ENCODE peak calls at places on chromosomes 3 and 15, in five cellular contexts. U is neural crest cell, M is HFFc6, E is SK-N-SH, C is T-helper 1 cell. F is an unnamed sample.

GRCh38 chr3:42502429-42503250 is at the start of gene VIPR1:
- DNase-seq in M (no peak), C (peak; percentile 90), E (peak; percentile 92), U (peak; percentile 42), F (peak; percentile 91)

GRCh38 chr3:46369675-46370132 is 1.0 kb upstream of the CCR5 start:
- DNase-seq in E (no peak), C (no peak), U (no peak), M (no peak), F (no peak)

GRCh38 chr3:176692172-176692923 is 504.9 kb downstream of the TBL1XR1 start:
- DNase-seq in M (no peak), E (no peak), U (no peak), C (no peak), F (no peak)

GRCh38 chr3:165642761-165643432 is 194.3 kb downstream of the BCHE start:
- DNase-seq in E (no peak), M (peak; percentile 98), C (no peak), U (no peak), F (no peak)

GRCh38 chr15:45521596-45522167 is 873 bp downstream of the SLC30A4 start:
- DNase-seq in C (no peak), E (no peak), M (no peak), U (no peak), F (peak; percentile 38)

GRCh38 chr15:73368301-73369072 is at the start of gene HCN4:
- DNase-seq in U (peak; percentile 42), C (no peak), M (no peak), E (peak; percentile 81), F (no peak)

GRCh38 chr15:83323296-83323711 is 38.8 kb upstream of the BNC1 start:
- DNase-seq in C (no peak), E (peak; percentile 4), U (no peak), M (peak; percentile 91), F (no peak)

GRCh38 chr3:69499899-69500316 is 114.0 kb upstream of the FRMD4B start:
- DNase-seq in U (no peak), M (no peak), E (no peak), C (no peak), F (no peak)

GRCh38 chr15:55915876-55916567 is 77.4 kb downstream of the NEDD4 start:
- DNase-seq in M (peak; percentile 28), C (no peak), U (no peak), E (no peak), F (no peak)

GRCh38 chr15:44812029-44812517 is 75.7 kb downstream of the TRIM69 start:
- DNase-seq in E (no peak), C (no peak), U (no peak), M (no peak), F (no peak)

GRCh38 chr15:40471778-40472130 is 970 bp downstream of the CHST14 start:
- DNase-seq in C (no peak), M (peak; percentile 16), U (no peak), E (no peak), F (no peak)

GRCh38 chr3:150761831-150762661 is 923 bp downstream of the SIAH2 start:
- DNase-seq in C (no peak), U (peak; percentile 14), M (peak; percentile 57), E (peak; percentile 53), F (no peak)

GRCh38 chr3:24539699-24540098 is 45.0 kb upstream of the THRB start:
- DNase-seq in E (no peak), U (no peak), C (no peak), M (no peak), F (no peak)

GRCh38 chr3:43773273-43774104 is 82.8 kb downstream of the ABHD5 start:
- DNase-seq in E (peak; percentile 65), M (no peak), U (no peak), C (no peak), F (no peak)

GRCh38 chr15:44593042-44593736 is 56.2 kb downstream of the EIF3J start:
- DNase-seq in M (peak; percentile 9), E (peak; percentile 15), C (no peak), U (no peak), F (no peak)

GRCh38 chr3:189710620-189711388 is 79.6 kb downstream of the TP63 start:
- DNase-seq in U (no peak), E (no peak), C (no peak), M (peak; percentile 79), F (no peak)

GRCh38 chr15:36954486-36954885 is 145.9 kb downstream of the MEIS2 start:
- DNase-seq in C (no peak), U (no peak), M (peak; percentile 20), E (no peak), F (no peak)

GRCh38 chr3:8481380-8481779 is 20.2 kb upstream of the LMCD1 start:
- DNase-seq in E (no peak), U (no peak), C (no peak), M (no peak), F (no peak)

GRCh38 chr15:44296625-44297524 is 8.4 kb downstream of the GOLM2 start:
- DNase-seq in M (peak; percentile 45), U (no peak), C (no peak), E (no peak), F (peak; percentile 23)

GRCh38 chr3:126522363-126522788 is 1.6 kb upstream of the CHST13 start:
- DNase-seq in C (no peak), U (peak; percentile 75), E (peak; percentile 88), M (peak; percentile 12), F (peak; percentile 75)

F was measured in GM10248.